ENCODE peak calls at places on chromosome 3, in ten cellular contexts. A, R, H, M, U, G, N, Y, J and K are unnamed samples.

GRCh38 chr3:14900881-14901873 is 46.2 kb upstream of the NR2C2 start:
- DNase-seq in M (no peak), Y (no peak), G (peak), R (no peak), H (no peak), J (no peak), A (no peak), U (no peak), N (no peak), K (no peak)

GRCh38 chr3:192372627-192373026 is 354.7 kb downstream of the FGF12 start:
- DNase-seq in R (no peak), Y (no peak), A (no peak), N (no peak), H (no peak), J (no peak), U (no peak), M (no peak), G (no peak), K (no peak)

GRCh38 chr3:171340415-171340814 is 119.8 kb downstream of the TNIK start:
- DNase-seq in A (no peak), N (no peak), H (no peak), G (no peak), M (no peak), Y (no peak), R (no peak), J (no peak), U (no peak), K (no peak)

GRCh38 chr3:150005243-150006102 is 34.8 kb upstream of the PFN2 start:
- DNase-seq in M (no peak), G (no peak), N (no peak), R (no peak), J (no peak), U (no peak), H (no peak), Y (no peak), A (no peak), K (no peak)

GRCh38 chr3:167839460-167839859 is 103.9 kb downstream of the SERPINI1 start:
- DNase-seq in Y (no peak), A (no peak), G (no peak), H (no peak), N (no peak), M (no peak), J (no peak), U (no peak), R (no peak), K (no peak)

GRCh38 chr3:175304437-175304836 is 445.3 kb downstream of the NAALADL2 start:
- DNase-seq in J (no peak), M (no peak), Y (peak), N (no peak), H (no peak), R (no peak), A (no peak), G (no peak), U (no peak), K (no peak)

GRCh38 chr3:168250415-168250861 is 154.7 kb upstream of the GOLIM4 start:
- DNase-seq in M (no peak), N (no peak), G (no peak), A (no peak), R (no peak), Y (no peak), U (no peak), H (no peak), J (no peak), K (peak)

GRCh38 chr3:99929409-99930139 is 111.9 kb downstream of the CMSS1 start:
- DNase-seq in Y (no peak), A (no peak), H (no peak), R (peak), N (no peak), G (peak), U (no peak), M (no peak), J (peak), K (no peak)

GRCh38 chr3:50525987-50526386 is 22.6 kb upstream of the CACNA2D2 start:
- DNase-seq in A (no peak), G (no peak), Y (no peak), J (no peak), H (peak), R (no peak), N (peak), U (no peak), M (peak), K (peak)

GRCh38 chr3:45180051-45180450 is 33.9 kb upstream of the CDCP1 start:
- DNase-seq in U (no peak), N (no peak), J (no peak), Y (no peak), H (no peak), M (no peak), A (no peak), R (no peak), G (no peak), K (no peak)

GRCh38 chr3:139868773-139869172 is 66.2 kb upstream of the CLSTN2 start:
- DNase-seq in Y (no peak), R (no peak), G (no peak), U (no peak), M (no peak), A (no peak), H (no peak), J (no peak), N (no peak), K (no peak)

GRCh38 chr3:173025941-173026340 is 115.1 kb downstream of the SPATA16 start:
- DNase-seq in R (no peak), N (no peak), U (no peak), M (no peak), H (no peak), G (no peak), Y (no peak), J (no peak), A (no peak), K (no peak)

GRCh38 chr3:194267744-194268658 is 83.1 kb downstream of the CPN2 start:
- DNase-seq in M (no peak), R (peak), G (peak), J (peak), H (no peak), Y (no peak), U (no peak), N (no peak), A (peak), K (no peak)

GRCh38 chr3:28835751-28836150 is 445.1 kb upstream of the RBMS3 start:
- DNase-seq in M (no peak), H (no peak), A (peak), R (no peak), Y (no peak), J (no peak), N (no peak), G (no peak), U (peak), K (no peak)

GRCh38 chr3:74267583-74268184 is 346.8 kb downstream of the CNTN3 start:
- DNase-seq in A (no peak), U (peak), J (peak), H (no peak), Y (peak), G (no peak), R (no peak), M (peak), N (no peak), K (no peak)

GRCh38 chr3:13277860-13278531 is 142.1 kb downstream of the NUP210 start:
- DNase-seq in G (peak), H (no peak), N (no peak), M (peak), J (no peak), U (peak), Y (no peak), R (no peak), A (no peak), K (no peak)

GRCh38 chr3:31014317-31015040 is 120.0 kb upstream of the GADL1 start:
- DNase-seq in N (no peak), A (no peak), M (no peak), Y (peak), H (no peak), G (no peak), J (no peak), R (no peak), U (no peak), K (no peak)

GRCh38 chr3:129343643-129344360 is 65.1 kb downstream of the HMCES start:
- DNase-seq in G (no peak), R (no peak), N (peak), J (peak), U (no peak), A (no peak), M (peak), H (peak), Y (no peak), K (no peak)

GRCh38 chr3:136954980-136955780 is 2.6 kb upstream of the IL20RB start:
- DNase-seq in A (no peak), Y (no peak), N (no peak), H (no peak), U (no peak), G (no peak), M (no peak), J (no peak), R (no peak), K (no peak)

GRCh38 chr3:127456471-127457093 is 134.0 kb downstream of the TPRA1 start:
- DNase-seq in J (no peak), H (peak), N (no peak), A (peak), U (peak), M (no peak), Y (peak), G (peak), R (peak), K (no peak)

GRCh38 chr3:45176912-45177311 is 30.7 kb upstream of the CDCP1 start:
- DNase-seq in Y (no peak), M (no peak), J (no peak), R (no peak), H (no peak), U (no peak), G (no peak), A (no peak), N (no peak), K (no peak)

GRCh38 chr3:129003578-129004112 is 2.5 kb downstream of the EFCC1 start:
- DNase-seq in J (peak), G (no peak), H (peak), M (no peak), N (peak), A (no peak), U (peak), R (no peak), Y (no peak), K (no peak)

GRCh38 chr3:151969026-151969658 is 95.7 kb downstream of the SUCNR1 start:
- DNase-seq in N (no peak), H (no peak), G (no peak), J (no peak), M (no peak), U (no peak), A (no peak), Y (no peak), R (no peak), K (no peak)

DNA sequence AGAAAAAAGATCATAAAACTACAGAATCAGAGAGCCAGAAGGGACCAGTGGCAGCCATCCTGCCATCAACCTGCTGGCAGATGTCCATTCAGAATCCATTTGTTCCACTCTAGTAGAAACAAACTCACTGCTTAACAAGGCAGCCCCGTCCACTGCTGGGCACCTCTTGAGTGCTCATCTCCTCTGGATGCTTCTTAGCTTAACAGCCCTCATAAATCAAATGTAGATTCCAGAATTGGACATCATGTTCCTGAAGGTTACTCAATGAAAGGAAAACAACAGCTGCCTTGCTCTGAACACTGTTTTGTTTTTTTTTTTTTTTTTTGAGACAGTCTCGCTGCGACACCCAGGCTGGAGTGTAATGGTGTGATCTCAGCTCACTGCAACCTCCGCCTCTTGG is 37.3 kb downstream of the ABCC5 start:
- DNase-seq in G (no peak), R (no peak), Y (no peak), U (peak), N (no peak), M (no peak), J (no peak), H (no peak), A (no peak), K (no peak)
- TF ChIP-seq POLR2A in G (no peak), R (no peak), Y (no peak), U (no peak), N (no peak), M (no peak), J (no peak), H (no peak), A (no peak), K (no peak)

DNA sequence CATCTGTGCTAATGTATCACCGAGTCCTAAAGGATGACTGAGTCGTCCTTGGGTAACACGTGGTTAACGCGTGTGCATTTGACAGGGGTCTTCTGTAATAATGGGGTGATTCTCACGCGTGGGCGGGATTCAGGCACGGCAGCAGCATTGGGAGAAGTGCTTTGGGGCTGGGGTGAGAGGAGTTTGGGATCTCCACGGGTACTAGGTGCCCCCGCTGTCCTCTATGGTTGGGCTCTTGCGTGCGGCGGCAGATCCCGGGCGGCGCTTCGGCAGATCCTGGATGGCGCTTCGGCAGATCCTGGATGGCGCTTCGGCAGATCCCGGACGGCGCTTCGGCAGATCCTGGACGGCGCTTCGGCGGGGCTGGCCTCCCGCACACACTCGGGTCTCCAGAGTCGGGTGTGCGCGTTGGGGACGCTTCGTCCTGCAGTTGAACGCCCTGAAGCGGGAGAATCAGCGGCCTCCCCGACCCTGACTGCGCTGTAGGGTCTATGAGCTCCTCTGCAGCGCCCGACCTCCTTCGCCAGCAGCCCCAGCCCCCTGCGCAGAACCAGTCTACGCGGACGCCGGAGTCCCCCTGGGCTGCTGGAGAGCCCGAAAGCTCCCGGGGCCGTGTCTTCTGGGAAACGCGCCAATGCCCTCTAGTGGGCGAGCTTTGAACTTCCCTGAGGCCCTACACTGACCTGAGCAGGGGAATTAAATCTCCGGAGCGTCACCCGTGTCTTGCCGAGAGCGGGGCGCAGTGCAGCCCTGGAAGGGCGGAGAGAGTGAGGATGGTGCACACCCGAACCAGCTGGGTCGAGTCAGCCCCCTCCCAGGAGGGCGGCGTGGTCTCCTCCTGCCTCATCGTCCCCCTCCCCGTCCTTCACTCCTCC is 48.1 kb upstream of the EPHB3 start:
- DNase-seq in J (peak), M (peak), G (peak), N (peak), A (peak), Y (peak), R (peak), H (peak), U (peak), K (peak)
- TF ChIP-seq POLR2AphosphoS5 in J (no peak), M (no peak), G (no peak), N (no peak), A (no peak), Y (no peak), R (no peak), H (peak), U (no peak), K (no peak)

GRCh38 chr3:114171677-114172076 is 7.2 kb downstream of the DRD3 start:
- DNase-seq in N (no peak), J (no peak), R (no peak), M (no peak), A (no peak), Y (no peak), U (no peak), H (no peak), G (no peak), K (no peak)
- TF ChIP-seq POLR2A in N (no peak), J (no peak), R (no peak), M (no peak), A (no peak), Y (no peak), U (no peak), H (no peak), G (no peak), K (no peak)

GRCh38 chr3:187955076-187955952 is 198.6 kb upstream of the LPP start:
- DNase-seq in U (no peak), Y (peak), A (no peak), G (peak), R (no peak), J (no peak), N (no peak), H (no peak), M (no peak), K (no peak)
- TF ChIP-seq POLR2AphosphoS5 in U (no peak), Y (no peak), A (no peak), G (peak), R (peak), J (no peak), N (no peak), H (peak), M (no peak), K (no peak)